ENCODE peak calls at places on chromosomes 4 and X, in four cellular contexts. X, G, D and H are unnamed samples.

GRCh38 chr4:167185465-167185864 is 48.8 kb downstream of the SPOCK3 start:
- DNase-seq in G (no peak), D (no peak), X (no peak), H (no peak)

GRCh38 chrX:15989716-15990115 is 133.6 kb upstream of the GRPR start:
- DNase-seq in X (no peak), D (no peak), G (no peak), H (no peak)

GRCh38 chr4:27702710-27703431 is 842.2 kb downstream of the STIM2 start:
- DNase-seq in D (peak; percentile 3), X (no peak), G (peak; percentile 3), H (no peak)

GRCh38 chrX:150688911-150689451 is 4.2 kb upstream of the MTMR1 start:
- DNase-seq in G (no peak), X (no peak), D (peak; percentile 70), H (no peak)

GRCh38 chr4:73387552-73387951 is 16.5 kb upstream of the ALB start:
- DNase-seq in X (no peak), G (no peak), D (no peak), H (no peak)

GRCh38 chr4:8657381-8657776 is 64.8 kb downstream of the CPZ start:
- DNase-seq in X (no peak), D (no peak), G (no peak), H (no peak)

GRCh38 chr4:122700178-122700725 is 32.3 kb upstream of the BBS12 start:
- DNase-seq in X (peak; percentile 31), D (peak; percentile 88), G (peak; percentile 12), H (no peak)

GRCh38 chr4:47340914-47341313 is 122.6 kb downstream of the COMMD8 start:
- DNase-seq in X (no peak), G (no peak), D (no peak), H (no peak)

GRCh38 chr4:85760521-85760920 is 285.6 kb downstream of the ARHGAP24 start:
- DNase-seq in X (no peak), G (no peak), D (no peak), H (no peak)

GRCh38 chr4:43251760-43252317 is 359.3 kb downstream of the GRXCR1 start:
- DNase-seq in X (no peak), D (no peak), G (no peak), H (no peak)

GRCh38 chr4:116018831-116019230 is 905.4 kb upstream of the NDST4 start:
- DNase-seq in X (no peak), D (peak; percentile 5), G (no peak), H (no peak)

GRCh38 chrX:19774905-19775304 is 112.5 kb downstream of the SH3KBP1 start:
- DNase-seq in G (no peak), X (no peak), D (no peak), H (no peak)

GRCh38 chrX:19776753-19777152 is 110.6 kb downstream of the SH3KBP1 start:
- DNase-seq in D (no peak), G (no peak), X (no peak), H (no peak)

GRCh38 chrX:19772306-19772705 is 115.1 kb downstream of the SH3KBP1 start:
- DNase-seq in X (no peak), G (no peak), D (no peak), H (no peak)

GRCh38 chrX:19772759-19773623 is 114.4 kb downstream of the SH3KBP1 start:
- DNase-seq in G (no peak), X (no peak), D (no peak), H (no peak)

DNA sequence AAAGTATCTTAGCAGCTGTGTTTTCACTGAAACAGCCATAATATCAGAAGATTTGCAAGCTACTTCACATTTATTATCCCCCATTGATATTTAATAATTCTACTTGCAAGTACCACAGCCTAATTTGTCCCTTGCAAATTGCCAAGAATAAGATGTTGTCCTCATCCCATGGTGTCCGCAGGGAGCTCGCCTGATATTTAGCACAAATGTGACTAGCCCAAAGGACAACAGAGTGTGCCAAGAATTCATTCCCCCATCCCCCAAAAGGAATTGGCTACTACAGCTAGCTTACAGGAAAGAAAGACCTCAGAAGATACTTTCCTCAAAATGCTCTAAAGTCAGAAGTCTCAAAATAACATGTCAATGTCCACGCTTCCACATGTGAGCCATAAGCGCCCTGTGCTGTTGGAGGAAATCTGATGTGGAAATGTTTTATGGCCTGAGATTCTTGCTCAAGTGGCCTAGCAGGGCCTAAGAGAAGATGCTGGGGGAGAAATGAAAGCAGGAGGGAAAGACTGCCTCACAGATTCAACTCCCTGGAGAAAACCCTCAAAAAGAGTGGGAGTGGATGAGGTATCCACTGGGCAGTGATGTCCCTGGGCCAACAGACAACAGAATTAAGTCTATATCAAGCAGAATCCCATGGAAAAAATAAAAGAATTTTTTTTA is 111.4 kb downstream of the SH3KBP1 start:
- DNase-seq in X (no peak), D (no peak), G (no peak), H (no peak)
- H3K27ac ChIP-seq in X (no peak overlapping the region), D (no peak overlapping the region), G (no peak overlapping the region), H (no peak overlapping the region)

GRCh38 chr4:38396845-38397547 is 267.0 kb upstream of the KLF3 start:
- DNase-seq in G (no peak), X (no peak), D (no peak), H (no peak)
- H3K27ac ChIP-seq in G (peak overlapping the region; percentile 3), X (no peak overlapping the region), D (no peak overlapping the region), H (no peak overlapping the region)

GRCh38 chr4:57103051-57103450 is 7.1 kb downstream of the IGFBP7 start:
- DNase-seq in X (no peak), D (no peak), G (no peak), H (no peak)
- H3K27ac ChIP-seq in X (no peak overlapping the region), D (peak overlapping the region; percentile 38), G (peak overlapping the region; percentile 84), H (no peak overlapping the region)

GRCh38 chr4:119666653-119667091 is 38.1 kb upstream of the PDE5A start:
- DNase-seq in G (no peak), X (no peak), D (no peak), H (no peak)

GRCh38 chr4:119664168-119664907 is 35.7 kb upstream of the PDE5A start:
- DNase-seq in G (no peak), D (no peak), X (no peak), H (no peak)

GRCh38 chr4:119665718-119666117 is 37.1 kb upstream of the PDE5A start:
- DNase-seq in D (no peak), G (no peak), X (no peak), H (no peak)

GRCh38 chr4:119661231-119661630 is 32.6 kb upstream of the PDE5A start:
- DNase-seq in D (no peak), G (no peak), X (no peak), H (no peak)

GRCh38 chr4:119663160-119663788 is 34.7 kb upstream of the PDE5A start:
- DNase-seq in G (no peak), X (no peak), D (no peak), H (no peak)
- H3K27ac ChIP-seq in G (no peak overlapping the region), X (no peak overlapping the region), D (no peak overlapping the region), H (no peak overlapping the region)

GRCh38 chr4:99300934-99301333 is 10.1 kb upstream of the ADH1A start:
- DNase-seq in X (peak; percentile 65), G (no peak), D (peak; percentile 20), H (no peak)
- H3K27ac ChIP-seq in X (no peak overlapping the region), G (no peak overlapping the region), D (no peak overlapping the region), H (no peak overlapping the region)